ENCODE peak calls at places on chromosomes 4 and X, in seven cellular contexts. G is tibial artery; Y is T-helper 9 cell; D is activated CD8-positive, alpha-beta memory T cell treated with anti-CD3 and anti-CD28 coated beads for 4 hours; I is stromal cell of bone marrow; W is EL; H is GM12878. X is an unnamed sample.

GRCh38 chrX:13223868-13224555 is 95.8 kb downstream of the ATXN3L start:
- DNase-seq in G (no peak), Y (no peak), D (no peak), I (peak), W (peak), H (no peak), X (peak)

GRCh38 chr4:134935320-134935719 is 733.7 kb upstream of the PABPC4L start:
- DNase-seq in G (no peak), Y (no peak), D (no peak), I (no peak), W (peak), H (no peak), X (no peak)

GRCh38 chr4:141307241-141307689 is 86.6 kb downstream of the ZNF330 start:
- DNase-seq in G (peak), Y (peak), D (peak), I (peak), W (peak), H (peak), X (peak)

GRCh38 chr4:37830640-37831039 is 4.2 kb downstream of the PGM2 start:
- DNase-seq in G (no peak), Y (no peak), D (no peak), I (no peak), W (no peak), H (no peak), X (no peak)

GRCh38 chrX:640641-641040 is 10.1 kb downstream of the SHOX start:
- DNase-seq in G (no peak), Y (no peak), D (no peak), I (no peak), W (no peak), H (no peak), X (no peak)

GRCh38 chr4:86940176-86940575 is 5.4 kb downstream of the AFF1 start:
- DNase-seq in G (no peak), Y (no peak), D (no peak), I (peak), W (peak), H (no peak), X (no peak)

GRCh38 chrX:34426334-34426733 is 230.8 kb downstream of the TMEM47 start:
- DNase-seq in G (no peak), Y (no peak), D (no peak), I (no peak), W (no peak), H (no peak), X (no peak)

GRCh38 chr4:3461515-3462291 is 1.4 kb upstream of the DOK7 start:
- DNase-seq in G (no peak), Y (no peak), D (no peak), I (no peak), W (no peak), H (no peak), X (no peak)

GRCh38 chr4:145716200-145716599 is 36.3 kb downstream of the C4orf51 start:
- DNase-seq in G (no peak), Y (no peak), D (no peak), I (no peak), W (peak), H (no peak), X (no peak)

GRCh38 chrX:12972867-12973560 is 1.9 kb upstream of the TMSB4X start:
- DNase-seq in G (no peak), Y (no peak), D (no peak), I (no peak), W (no peak), H (no peak), X (no peak)

GRCh38 chr4:181687116-181687515 is 556.1 kb upstream of the TENM3 start:
- DNase-seq in G (no peak), Y (no peak), D (no peak), I (no peak), W (no peak), H (no peak), X (no peak)

GRCh38 chr4:37922323-37922722 is 31.4 kb downstream of the TBC1D1 start:
- DNase-seq in G (no peak), Y (no peak), D (no peak), I (peak), W (no peak), H (no peak), X (no peak)